ENCODE peak calls at places on chromosomes 1 and 21, in four cellular contexts. U is CD8-positive, alpha-beta memory T cell; G is IMR-90; O is heart left ventricle. W is an unnamed sample.

GRCh38 chr21:45868488-45868887 is 113.1 kb upstream of the COL6A1 start:
- DNase-seq in G (no peak), O (no peak), U (no peak), W (no peak)

GRCh38 chr1:110011527-110012041 is 22.8 kb upstream of the STRIP1 start:
- DNase-seq in G (peak; percentile 73), O (no peak), U (no peak), W (no peak)

GRCh38 chr21:34592120-34592561 is 22.8 kb downstream of the RCAN1 start:
- DNase-seq in O (peak; percentile 83), U (no peak), G (peak; percentile 48), W (no peak)

GRCh38 chr1:194873328-194873923 is 1687.0 kb upstream of the B3GALT2 start:
- DNase-seq in G (peak; percentile 14), O (no peak), U (no peak), W (no peak)

GRCh38 chr1:28456078-28456477 is 49.8 kb upstream of the RCC1 start:
- DNase-seq in O (no peak), G (peak; percentile 83), U (no peak), W (no peak)

GRCh38 chr1:44024031-44024902 is 7.0 kb downstream of the SLC6A9 start:
- DNase-seq in O (no peak), G (no peak), U (no peak), W (no peak)

GRCh38 chr1:1307908-1308755 is at the start of the genes ACAP3 and PUSL1:
- DNase-seq in G (peak; percentile 92), U (peak; percentile 92), O (peak; percentile 94), W (peak; percentile 93)

GRCh38 chr1:10082785-10083479 is 50.2 kb downstream of the UBE4B start:
- DNase-seq in U (no peak), O (no peak), G (peak; percentile 15), W (no peak)

GRCh38 chr1:160740133-160740688 is 1.2 kb downstream of the SLAMF7 start:
- DNase-seq in G (no peak), O (no peak), U (no peak), W (no peak)

GRCh38 chr1:185971688-185972087 is 237.5 kb downstream of the HMCN1 start:
- DNase-seq in O (no peak), U (no peak), G (peak; percentile 86), W (no peak)

GRCh38 chr1:169106095-169106920 is at the start of gene ATP1B1:
- DNase-seq in U (peak; percentile 85), O (peak; percentile 92), G (peak; percentile 71), W (peak; percentile 82)

GRCh38 chr1:87718241-87718950 is 389.7 kb downstream of the LMO4 start:
- DNase-seq in O (no peak), U (no peak), G (no peak), W (no peak)

GRCh38 chr1:77473690-77474089 is 191.9 kb downstream of the AK5 start:
- DNase-seq in G (peak; percentile 93), O (no peak), U (no peak), W (no peak)

GRCh38 chr1:77509051-77509492 is 173.4 kb downstream of the ZZZ3 start:
- DNase-seq in G (no peak), O (no peak), U (no peak), W (no peak)

DNA sequence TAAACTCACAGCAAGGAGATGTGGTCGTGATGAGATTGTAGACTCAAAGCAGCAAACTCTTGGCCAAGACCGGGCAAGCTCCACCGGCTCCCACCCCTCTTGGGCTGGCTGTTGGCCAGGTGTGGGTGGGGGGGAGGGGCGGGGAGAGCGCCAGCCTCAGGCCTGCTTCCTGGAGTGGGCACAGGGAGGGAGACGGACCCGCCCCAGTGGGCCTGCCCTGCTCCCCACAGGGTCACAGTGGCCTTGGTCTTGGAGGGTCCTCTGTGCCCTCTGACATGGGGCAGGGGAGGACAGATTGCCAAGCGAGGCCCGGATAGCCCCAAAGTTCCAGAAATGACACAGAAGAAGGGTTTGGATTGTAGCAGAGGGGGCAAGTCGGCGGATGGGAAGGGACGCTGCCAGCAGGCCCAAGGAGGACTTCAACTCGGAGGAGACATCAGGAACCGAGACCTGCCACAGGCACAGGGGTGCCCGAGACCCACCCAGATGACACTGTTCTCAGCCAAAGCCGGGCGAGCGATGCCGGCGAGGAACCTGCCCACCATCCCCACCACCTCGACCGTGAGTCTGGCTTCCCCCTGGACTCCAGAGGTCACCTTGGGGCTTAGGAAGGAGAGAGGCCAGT is 85.4 kb upstream of the ACTRT2 start:
- DNase-seq in G (no peak), U (peak; percentile 34), O (no peak), W (no peak)
- H3K9me3 ChIP-seq in G (peaks cover 71% of the 10 kb centered on the region), U (no peaks in the 10 kb centered on the region), O (peaks cover 11% of the 10 kb centered on the region), W (no peaks in the 10 kb centered on the region)

DNA sequence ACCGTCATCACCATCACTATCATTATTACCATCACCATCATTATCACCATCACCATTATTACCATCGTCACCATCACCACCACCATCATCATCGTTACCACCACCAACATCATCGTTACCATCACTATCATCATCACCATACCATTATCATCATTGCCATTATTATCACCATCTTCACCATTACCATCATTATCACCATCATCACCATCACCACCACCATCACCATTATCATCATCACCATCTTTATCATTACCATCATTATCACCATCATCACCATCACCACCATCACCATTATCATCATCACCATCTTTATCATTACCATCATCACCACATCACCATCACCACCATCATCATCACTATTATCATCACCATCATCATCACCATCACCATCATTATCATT is 112.9 kb downstream of the AJAP1 start:
- DNase-seq in G (no peak), O (no peak), U (no peak), W (no peak)
- H3K9me3 ChIP-seq in G (peaks cover 46% of the 10 kb centered on the region), O (no peaks in the 10 kb centered on the region), U (no peaks in the 10 kb centered on the region), W (no peaks in the 10 kb centered on the region)

GRCh38 chr1:4792565-4792964 is 138.2 kb downstream of the AJAP1 start:
- DNase-seq in G (no peak), O (no peak), U (no peak), W (no peak)
- H3K9me3 ChIP-seq in G (peaks cover 35% of the 10 kb centered on the region), O (no peaks in the 10 kb centered on the region), U (no peaks in the 10 kb centered on the region), W (no peaks in the 10 kb centered on the region)

GRCh38 chr1:12811409-12811784 is 19.8 kb downstream of the PRAMEF11 start:
- DNase-seq in U (no peak), G (no peak), O (no peak), W (no peak)
- H3K9me3 ChIP-seq in U (no peaks in the 10 kb centered on the region), G (peaks cover 20% of the 10 kb centered on the region), O (peaks cover 5% of the 10 kb centered on the region), W (no peaks in the 10 kb centered on the region)

DNA sequence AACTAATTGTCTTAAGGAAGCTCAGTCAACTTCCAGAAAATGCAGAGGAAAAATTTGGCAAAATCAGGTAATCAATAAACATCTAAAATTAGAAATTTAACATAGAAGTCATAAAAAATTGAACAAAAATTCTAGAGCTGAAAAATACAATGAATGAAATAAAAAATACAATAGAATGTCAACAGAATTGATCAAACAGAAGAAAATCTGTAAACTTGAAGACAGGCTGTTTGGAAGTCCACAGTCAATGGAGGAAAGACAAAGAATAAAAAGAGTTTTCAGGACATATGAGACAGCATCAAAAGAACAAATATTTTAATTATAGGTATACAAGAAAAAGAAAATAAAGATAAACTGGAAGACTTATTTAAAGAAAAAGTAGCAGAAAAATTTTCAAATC is 469.0 kb downstream of the RWDD3 start:
- DNase-seq in G (no peak), U (no peak), O (no peak), W (no peak)
- H3K9me3 ChIP-seq in G (peaks cover 13% of the 10 kb centered on the region), U (no peaks in the 10 kb centered on the region), O (peaks cover 64% of the 10 kb centered on the region), W (no peaks in the 10 kb centered on the region)

GRCh38 chr1:247948558-247948957 is at the start of gene OR2L8:
- DNase-seq in U (no peak), O (no peak), G (no peak), W (no peak)

DNA sequence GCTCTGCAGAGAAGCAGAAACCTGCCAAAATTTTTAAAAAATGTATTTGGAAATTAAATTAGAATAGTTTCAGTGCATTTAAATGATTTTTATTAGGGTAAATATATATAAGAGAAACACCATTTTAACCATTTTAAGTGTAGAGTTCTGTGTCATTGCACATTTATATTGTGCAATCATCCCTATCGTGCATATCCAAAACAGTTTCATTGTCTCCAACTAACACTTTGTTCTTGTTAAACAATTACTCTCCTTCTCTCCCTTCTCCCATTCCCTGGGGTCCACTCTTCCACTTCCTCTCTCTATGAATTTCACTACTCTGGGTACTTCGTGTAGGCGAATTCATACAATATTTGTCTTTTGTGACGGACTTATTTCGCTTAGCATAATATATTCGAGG is 6.0 kb upstream of the OR2L8 start:
- DNase-seq in U (no peak), O (no peak), G (no peak), W (no peak)
- H3K9me3 ChIP-seq in U (no peaks in the 10 kb centered on the region), O (peaks cover 12% of the 10 kb centered on the region), G (no peaks in the 10 kb centered on the region), W (no peaks in the 10 kb centered on the region)

GRCh38 chr1:173473599-173474011 is 3.5 kb upstream of the PRDX6 start:
- DNase-seq in G (peak; percentile 75), O (no peak), U (no peak), W (no peak)

GRCh38 chr1:173467426-173467825 is 9.7 kb upstream of the PRDX6 start:
- DNase-seq in U (no peak), O (no peak), G (peak; percentile 84), W (no peak)

GRCh38 chr1:173469656-173470055 is 7.5 kb upstream of the PRDX6 start:
- DNase-seq in O (no peak), G (no peak), U (no peak), W (no peak)

GRCh38 chr1:173474097-173474779 is 2.9 kb upstream of the PRDX6 start:
- DNase-seq in O (no peak), G (peak; percentile 7), U (no peak), W (no peak)

GRCh38 chr1:173470608-173471007 is 6.5 kb upstream of the PRDX6 start:
- DNase-seq in O (no peak), G (no peak), U (no peak), W (no peak)
- H3K9me3 ChIP-seq in O (peaks cover 13% of the 10 kb centered on the region), G (peaks cover 5% of the 10 kb centered on the region), U (peaks cover 5% of the 10 kb centered on the region), W (no peaks in the 10 kb centered on the region)

DNA sequence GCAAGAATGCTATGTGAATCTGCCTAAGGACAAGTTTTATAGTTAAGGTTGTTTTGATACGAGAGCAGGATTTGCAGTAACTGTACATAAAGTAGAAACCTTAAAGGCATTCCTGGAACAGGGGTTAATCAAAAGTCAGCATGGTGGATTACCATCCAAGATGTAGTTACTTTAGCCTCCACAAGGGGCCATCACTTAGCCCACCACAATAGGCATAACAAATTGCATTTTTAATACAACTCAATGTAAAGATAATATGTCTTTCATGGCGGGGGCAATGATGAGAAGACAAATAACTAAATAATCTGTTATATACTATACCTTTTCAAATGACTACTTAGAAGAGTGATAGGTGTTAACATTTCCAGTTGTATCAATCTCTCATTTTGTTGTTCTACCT is 611.2 kb upstream of the ADGRL4 start:
- DNase-seq in U (no peak), O (no peak), G (no peak), W (no peak)
- H3K9me3 ChIP-seq in U (no peaks in the 10 kb centered on the region), O (no peaks in the 10 kb centered on the region), G (no peaks in the 10 kb centered on the region), W (no peaks in the 10 kb centered on the region)

GRCh38 chr1:178752891-178753290 is 27.8 kb downstream of the RALGPS2 start:
- DNase-seq in U (no peak), G (no peak), O (no peak), W (no peak)
- H3K9me3 ChIP-seq in U (no peaks in the 10 kb centered on the region), G (peaks cover 9% of the 10 kb centered on the region), O (peaks cover 4% of the 10 kb centered on the region), W (no peaks in the 10 kb centered on the region)

DNA sequence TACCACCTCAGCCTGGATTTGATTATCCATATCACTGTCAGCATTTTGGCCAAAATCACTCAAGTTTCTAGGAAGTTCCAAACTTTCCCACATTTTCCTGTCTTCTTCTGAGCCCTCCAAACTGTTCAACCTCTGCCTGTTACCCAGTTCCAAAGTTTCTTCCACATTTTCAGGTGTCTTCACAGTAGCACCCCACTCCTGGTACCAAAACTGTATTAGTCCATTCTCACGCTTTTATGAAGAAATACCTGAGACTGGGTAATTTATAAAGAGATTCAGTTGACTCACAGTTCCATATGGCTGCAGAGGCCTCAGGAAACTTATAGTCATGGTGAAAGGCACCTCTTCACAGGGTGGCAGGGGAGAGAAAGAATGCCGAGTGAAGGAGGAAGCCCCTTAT is 39.4 kb downstream of the STXBP3 start:
- DNase-seq in G (no peak), O (no peak), U (no peak), W (no peak)
- H3K9me3 ChIP-seq in G (peaks cover 10% of the 10 kb centered on the region), O (peaks cover 19% of the 10 kb centered on the region), U (peaks cover 12% of the 10 kb centered on the region), W (peaks cover 10% of the 10 kb centered on the region)